ENCODE peak calls at places on chromosomes 3 and 15, in five cellular contexts. One of them, this sample, is unnamed.

GRCh38 chr3:124246366-124246765 is 254.4 kb upstream of the ROPN1 start:
- DNase-seq in head of caudate nucleus: no peak
- DNase-seq in cardiac muscle cell: no peak
- DNase-seq in CD8-positive, alpha-beta memory T cell: no peak
- DNase-seq in fibroblast of the aortic adventitia: peak; percentile 57
- DNase-seq in this sample: no peak

GRCh38 chr3:123081718-123082369 is 15.0 kb downstream of the PDIA5 start:
- DNase-seq in head of caudate nucleus: no peak
- DNase-seq in cardiac muscle cell: no peak
- DNase-seq in CD8-positive, alpha-beta memory T cell: no peak
- DNase-seq in fibroblast of the aortic adventitia: peak; percentile 49
- DNase-seq in this sample: no peak

GRCh38 chr3:139110072-139110830 is 65.6 kb upstream of the PRR23C start:
- DNase-seq in head of caudate nucleus: no peak
- DNase-seq in cardiac muscle cell: no peak
- DNase-seq in CD8-positive, alpha-beta memory T cell: no peak
- DNase-seq in fibroblast of the aortic adventitia: no peak
- DNase-seq in this sample: no peak

GRCh38 chr3:174784206-174784934 is 74.8 kb upstream of the NAALADL2 start:
- DNase-seq in head of caudate nucleus: no peak
- DNase-seq in cardiac muscle cell: no peak
- DNase-seq in CD8-positive, alpha-beta memory T cell: no peak
- DNase-seq in fibroblast of the aortic adventitia: peak; percentile 26
- DNase-seq in this sample: no peak

GRCh38 chr3:53195602-53196574 is 34.9 kb downstream of the PRKCD start:
- DNase-seq in head of caudate nucleus: peak; percentile 45
- DNase-seq in cardiac muscle cell: peak; percentile 74
- DNase-seq in CD8-positive, alpha-beta memory T cell: peak; percentile 44
- DNase-seq in fibroblast of the aortic adventitia: peak; percentile 39
- DNase-seq in this sample: peak; percentile 70

GRCh38 chr3:149026718-149027117 is 35.4 kb downstream of the GYG1 start:
- DNase-seq in head of caudate nucleus: no peak
- DNase-seq in cardiac muscle cell: no peak
- DNase-seq in CD8-positive, alpha-beta memory T cell: no peak
- DNase-seq in fibroblast of the aortic adventitia: no peak
- DNase-seq in this sample: no peak

GRCh38 chr3:175073209-175073905 is 214.2 kb downstream of the NAALADL2 start:
- DNase-seq in head of caudate nucleus: no peak
- DNase-seq in cardiac muscle cell: no peak
- DNase-seq in CD8-positive, alpha-beta memory T cell: no peak
- DNase-seq in fibroblast of the aortic adventitia: no peak
- DNase-seq in this sample: no peak

GRCh38 chr15:42955518-42955917 is 34.9 kb upstream of the TTBK2 start:
- DNase-seq in head of caudate nucleus: no peak
- DNase-seq in cardiac muscle cell: no peak
- DNase-seq in CD8-positive, alpha-beta memory T cell: no peak
- DNase-seq in fibroblast of the aortic adventitia: peak; percentile 16
- DNase-seq in this sample: no peak

GRCh38 chr3:43894176-43895049 is 203.7 kb downstream of the ABHD5 start:
- DNase-seq in head of caudate nucleus: peak; percentile 42
- DNase-seq in cardiac muscle cell: peak; percentile 80
- DNase-seq in CD8-positive, alpha-beta memory T cell: no peak
- DNase-seq in fibroblast of the aortic adventitia: peak; percentile 69
- DNase-seq in this sample: peak; percentile 77

GRCh38 chr3:114756506-114757279 is 390.4 kb downstream of the ZBTB20 start:
- DNase-seq in head of caudate nucleus: no peak
- DNase-seq in cardiac muscle cell: no peak
- DNase-seq in CD8-positive, alpha-beta memory T cell: no peak
- DNase-seq in fibroblast of the aortic adventitia: peak; percentile 79
- DNase-seq in this sample: no peak

GRCh38 chr3:8324727-8325126 is 176.9 kb upstream of the LMCD1 start:
- DNase-seq in head of caudate nucleus: peak; percentile 44
- DNase-seq in cardiac muscle cell: peak; percentile 55
- DNase-seq in CD8-positive, alpha-beta memory T cell: peak; percentile 53
- DNase-seq in fibroblast of the aortic adventitia: peak; percentile 50
- DNase-seq in this sample: peak; percentile 5

This sample was measured in neuronal stem cell.